ENCODE peak calls at places on chromosomes 12 and 14, in seven cellular contexts. One of them, this sample, is unnamed.

GRCh38 chr12:69838086-69838440 is 13.0 kb downstream of the MYRFL start:
- DNase-seq in H1: no peak
- DNase-seq in suprapubic skin: no peak
- DNase-seq in sigmoid colon: no peak
- DNase-seq in HepG2: no peak
- DNase-seq in K562: no peak
- DNase-seq in A549: no peak
- DNase-seq in this sample: no peak

GRCh38 chr12:93002278-93003054 is 73.4 kb upstream of the EEA1 start:
- DNase-seq in sigmoid colon: no peak
- DNase-seq in A549: no peak
- DNase-seq in H1: no peak
- DNase-seq in HepG2: no peak
- DNase-seq in K562: no peak
- DNase-seq in suprapubic skin: no peak
- DNase-seq in this sample: no peak

GRCh38 chr12:28550757-28551381 is 360.6 kb downstream of the CCDC91 start:
- DNase-seq in K562: no peak
- DNase-seq in HepG2: peak
- DNase-seq in A549: peak
- DNase-seq in suprapubic skin: no peak
- DNase-seq in sigmoid colon: no peak
- DNase-seq in H1: no peak
- DNase-seq in this sample: no peak

GRCh38 chr12:44876554-44877275 is 600 bp upstream of the NELL2 start:
- DNase-seq in K562: peak
- DNase-seq in sigmoid colon: no peak
- DNase-seq in H1: peak
- DNase-seq in HepG2: no peak
- DNase-seq in suprapubic skin: no peak
- DNase-seq in A549: peak
- DNase-seq in this sample: no peak

GRCh38 chr12:59808317-59808910 is 212.6 kb downstream of the SLC16A7 start:
- DNase-seq in K562: no peak
- DNase-seq in H1: no peak
- DNase-seq in HepG2: peak
- DNase-seq in suprapubic skin: no peak
- DNase-seq in sigmoid colon: no peak
- DNase-seq in A549: peak
- DNase-seq in this sample: no peak

GRCh38 chr14:99980299-99980698 is 84.9 kb upstream of the EVL start:
- DNase-seq in H1: no peak
- DNase-seq in HepG2: no peak
- DNase-seq in sigmoid colon: no peak
- DNase-seq in K562: no peak
- DNase-seq in A549: no peak
- DNase-seq in suprapubic skin: no peak
- DNase-seq in this sample: peak

GRCh38 chr12:107818984-107819383 is 44.5 kb downstream of the ASCL4 start:
- DNase-seq in A549: no peak
- DNase-seq in H1: no peak
- DNase-seq in suprapubic skin: no peak
- DNase-seq in HepG2: no peak
- DNase-seq in K562: no peak
- DNase-seq in sigmoid colon: no peak
- DNase-seq in this sample: no peak

GRCh38 chr14:32534145-32534544 is 205.0 kb downstream of the AKAP6 start:
- DNase-seq in K562: no peak
- DNase-seq in HepG2: no peak
- DNase-seq in A549: no peak
- DNase-seq in suprapubic skin: no peak
- DNase-seq in H1: no peak
- DNase-seq in sigmoid colon: no peak
- DNase-seq in this sample: no peak

GRCh38 chr14:59268011-59268410 is 79.5 kb downstream of the DAAM1 start:
- DNase-seq in K562: no peak
- DNase-seq in HepG2: no peak
- DNase-seq in H1: no peak
- DNase-seq in sigmoid colon: no peak
- DNase-seq in A549: no peak
- DNase-seq in suprapubic skin: no peak
- DNase-seq in this sample: no peak

DNA sequence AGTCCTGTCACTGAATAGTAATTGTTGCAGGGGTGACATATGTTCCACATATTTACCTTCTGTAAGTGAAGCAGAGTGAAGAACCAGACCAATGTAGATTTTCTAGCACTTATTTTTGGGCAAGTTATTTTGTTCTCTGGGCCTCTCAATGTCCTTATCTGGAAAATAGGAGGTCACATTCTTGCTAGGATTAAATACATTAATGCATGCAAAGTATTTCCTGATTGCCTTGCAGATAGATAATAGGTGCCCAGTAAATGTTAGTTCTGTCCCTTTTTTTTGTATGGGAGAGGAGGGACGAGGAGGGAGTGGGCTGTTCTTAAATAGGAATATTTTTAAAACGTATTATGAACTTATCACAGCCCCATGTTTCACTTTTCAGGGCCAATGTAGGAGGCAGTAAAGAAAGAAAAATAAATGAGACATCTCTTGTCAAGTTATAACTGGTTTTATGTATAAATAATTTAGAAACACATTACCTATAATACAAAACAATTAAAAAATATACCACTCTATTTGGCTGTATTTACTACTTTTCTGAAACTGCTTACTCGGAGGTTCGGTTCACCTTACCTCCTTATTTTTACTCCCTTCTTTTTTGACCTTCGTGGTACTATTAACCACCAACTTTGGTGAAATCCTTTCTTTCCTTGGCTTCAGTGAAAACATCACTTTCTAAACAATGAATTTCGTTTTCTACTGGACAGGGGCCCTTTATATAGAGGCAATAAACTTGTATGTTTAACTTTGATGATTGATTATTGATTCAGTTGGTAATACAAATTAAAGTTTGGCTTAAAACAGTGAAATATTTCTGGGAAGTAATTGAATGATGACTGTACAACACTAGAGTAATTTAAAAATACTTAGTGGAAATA is 41.9 kb downstream of the DIP2B start:
- DNase-seq in suprapubic skin: no peak
- DNase-seq in K562: no peak
- DNase-seq in H1: no peak
- DNase-seq in A549: no peak
- DNase-seq in sigmoid colon: no peak
- DNase-seq in HepG2: no peak
- DNase-seq in this sample: no peak
- H3K4me3 ChIP-seq in suprapubic skin: no peak
- H3K4me3 ChIP-seq in K562: no peak
- H3K4me3 ChIP-seq in H1: no peak
- H3K4me3 ChIP-seq in A549: no peak
- H3K4me3 ChIP-seq in sigmoid colon: no peak
- H3K4me3 ChIP-seq in HepG2: no peak
- H3K4me3 ChIP-seq in this sample: no peak

DNA sequence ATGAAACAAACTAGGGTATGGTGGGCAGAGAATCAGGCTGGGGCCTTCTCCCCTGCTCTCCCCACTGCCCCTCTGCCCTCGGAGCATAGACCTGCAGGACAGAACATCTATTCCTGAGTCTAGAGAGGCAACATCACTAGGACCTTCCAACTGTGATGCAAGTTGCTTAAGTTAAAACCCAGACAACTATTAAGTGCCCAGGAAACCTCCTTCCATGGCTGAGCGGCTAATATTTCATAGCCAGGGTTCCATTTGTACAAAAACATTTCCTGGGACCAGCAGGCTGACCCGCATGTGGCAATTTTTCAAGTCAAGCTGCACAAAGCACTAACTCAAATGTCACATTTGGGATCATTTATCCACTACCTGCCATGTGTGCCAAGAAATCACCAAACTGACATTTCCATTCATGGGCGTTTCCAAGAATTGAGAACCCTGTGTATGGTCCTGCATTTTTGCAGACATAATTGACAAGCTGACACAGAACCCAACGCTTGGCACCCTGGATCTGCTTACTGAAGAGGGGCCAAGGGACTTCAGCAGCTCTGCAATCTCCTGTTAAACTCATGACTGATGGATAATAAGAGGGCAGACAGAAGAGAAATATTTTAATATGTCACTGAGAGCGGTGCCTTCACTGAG is 32.7 kb downstream of the NT5DC3 start:
- DNase-seq in suprapubic skin: no peak
- DNase-seq in H1: no peak
- DNase-seq in K562: no peak
- DNase-seq in A549: no peak
- DNase-seq in sigmoid colon: peak
- DNase-seq in HepG2: no peak
- DNase-seq in this sample: no peak
- TF ChIP-seq EP300 in suprapubic skin: no peak
- TF ChIP-seq EP300 in H1: no peak
- TF ChIP-seq EP300 in K562: no peak
- TF ChIP-seq EP300 in A549: no peak
- TF ChIP-seq EP300 in sigmoid colon: no peak
- TF ChIP-seq EP300 in HepG2: no peak
- TF ChIP-seq EP300 in this sample: no peak

DNA sequence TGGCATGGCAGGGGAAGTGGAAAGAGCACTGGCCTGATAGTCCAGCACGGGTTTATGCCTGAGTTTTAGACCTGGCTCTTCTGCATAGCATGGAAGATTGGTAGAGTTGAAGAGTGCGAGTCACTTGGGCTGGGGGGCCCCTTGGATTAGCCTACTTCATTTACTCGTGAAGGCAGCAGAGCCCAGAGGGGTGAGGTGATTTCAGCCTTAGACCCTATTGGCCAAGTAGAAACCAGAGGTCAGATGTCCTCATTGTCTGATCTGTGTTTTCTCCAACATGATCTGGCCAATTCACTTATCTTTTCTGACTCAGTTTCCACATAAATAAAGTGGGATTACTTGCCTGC is 1.9 kb downstream of the PLEKHG3 start:
- DNase-seq in sigmoid colon: peak
- DNase-seq in H1: no peak
- DNase-seq in K562: no peak
- DNase-seq in suprapubic skin: peak
- DNase-seq in A549: no peak
- DNase-seq in HepG2: no peak
- DNase-seq in this sample: no peak
- H3K4me3 ChIP-seq in sigmoid colon: peak
- H3K4me3 ChIP-seq in H1: peak
- H3K4me3 ChIP-seq in K562: no peak
- H3K4me3 ChIP-seq in suprapubic skin: peak
- H3K4me3 ChIP-seq in A549: peak
- H3K4me3 ChIP-seq in HepG2: peak
- H3K4me3 ChIP-seq in this sample: peak

DNA sequence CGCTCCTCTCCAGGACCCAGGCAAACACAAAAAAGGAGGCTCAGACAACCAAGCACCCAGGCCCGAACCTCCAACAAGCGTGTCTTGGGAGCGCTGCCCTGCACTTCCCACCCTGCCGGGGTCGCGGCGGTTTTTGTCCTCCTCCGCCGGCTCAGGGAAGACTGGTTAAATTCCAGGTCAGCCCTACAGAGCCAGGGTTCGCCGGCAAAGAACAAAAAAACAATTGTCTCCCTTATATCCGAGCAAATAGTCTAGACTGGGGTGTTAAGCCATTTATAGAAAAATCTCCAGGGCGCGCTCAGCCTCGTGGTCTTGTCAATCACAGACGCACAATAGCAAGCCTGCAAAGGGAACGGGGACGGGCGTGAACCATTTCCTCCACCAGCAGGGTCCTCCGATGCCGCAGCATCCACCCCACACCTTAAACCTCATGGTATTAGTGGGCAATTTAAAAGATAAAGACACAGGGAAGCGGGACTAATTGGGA is 46.9 kb downstream of the BCAT1 start:
- DNase-seq in HepG2: no peak
- DNase-seq in H1: peak
- DNase-seq in sigmoid colon: no peak
- DNase-seq in K562: no peak
- DNase-seq in A549: no peak
- DNase-seq in suprapubic skin: no peak
- DNase-seq in this sample: no peak
- TF ChIP-seq EP300 in HepG2: no peak
- TF ChIP-seq EP300 in H1: no peak
- TF ChIP-seq EP300 in sigmoid colon: no peak
- TF ChIP-seq EP300 in K562: no peak
- TF ChIP-seq EP300 in A549: no peak
- TF ChIP-seq EP300 in suprapubic skin: no peak
- TF ChIP-seq EP300 in this sample: no peak

GRCh38 chr12:26277511-26278246 is 82.3 kb downstream of the SSPN start:
- DNase-seq in sigmoid colon: no peak
- DNase-seq in suprapubic skin: no peak
- DNase-seq in HepG2: no peak
- DNase-seq in H1: no peak
- DNase-seq in A549: no peak
- DNase-seq in K562: no peak
- DNase-seq in this sample: no peak
- H3K4me3 ChIP-seq in sigmoid colon: no peak
- H3K4me3 ChIP-seq in suprapubic skin: no peak
- H3K4me3 ChIP-seq in HepG2: no peak
- H3K4me3 ChIP-seq in H1: no peak
- H3K4me3 ChIP-seq in A549: no peak
- H3K4me3 ChIP-seq in K562: no peak
- H3K4me3 ChIP-seq in this sample: no peak

DNA sequence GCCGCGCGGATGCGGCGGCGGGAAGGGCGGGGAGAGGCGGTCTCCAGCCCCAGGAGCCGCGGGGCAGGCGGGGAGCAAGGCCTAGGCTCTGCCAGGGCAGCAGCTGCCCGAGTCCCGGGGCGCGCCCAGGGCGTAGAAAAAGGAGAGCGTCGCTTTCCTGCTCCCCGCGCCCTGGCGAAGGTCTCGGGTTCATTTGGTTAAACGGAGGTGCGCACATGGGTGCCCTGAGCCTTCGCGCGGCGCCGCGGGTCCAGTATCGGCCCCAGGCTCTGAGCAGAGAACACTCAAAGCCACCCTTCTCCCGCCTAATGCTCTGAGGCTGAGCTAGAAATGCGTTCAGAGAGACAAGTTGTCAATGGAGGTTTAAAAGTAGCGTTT is 1.4 kb downstream of the TMEM132C start:
- DNase-seq in suprapubic skin: no peak
- DNase-seq in K562: no peak
- DNase-seq in H1: peak
- DNase-seq in HepG2: no peak
- DNase-seq in sigmoid colon: no peak
- DNase-seq in A549: no peak
- DNase-seq in this sample: no peak
- TF ChIP-seq EP300 in suprapubic skin: no peak
- TF ChIP-seq EP300 in K562: no peak
- TF ChIP-seq EP300 in H1: no peak
- TF ChIP-seq EP300 in HepG2: no peak
- TF ChIP-seq EP300 in sigmoid colon: no peak
- TF ChIP-seq EP300 in A549: no peak
- TF ChIP-seq EP300 in this sample: no peak

This sample was measured in stomach.